ENCODE peak calls at places on chromosomes 6 and 20, in four cellular contexts. I is GM12878, F is SK-N-SH, G is HCT116. L is an unnamed sample.

GRCh38 chr20:59402697-59403096 is 102.3 kb downstream of the EDN3 start:
- DNase-seq in I (no peak), F (peak), G (no peak), L (no peak)

GRCh38 chr20:2449386-2449785 is 21.2 kb downstream of the SNRPB start:
- DNase-seq in I (no peak), F (no peak), G (no peak), L (no peak)

GRCh38 chr6:89494131-89494793 is 61.3 kb downstream of the ANKRD6 start:
- DNase-seq in I (no peak), F (no peak), G (no peak), L (no peak)

GRCh38 chr6:46014511-46015118 is 1.0 kb downstream of the CLIC5 start:
- DNase-seq in I (no peak), F (no peak), G (no peak), L (no peak)

GRCh38 chr6:142079130-142079529 is 53.6 kb upstream of the GJE1 start:
- DNase-seq in I (no peak), F (no peak), G (no peak), L (no peak)

GRCh38 chr6:54156650-54157250 is 45.5 kb downstream of the MLIP start:
- DNase-seq in I (no peak), F (no peak), G (no peak), L (no peak)

GRCh38 chr20:16530201-16530681 is 43.0 kb downstream of the KIF16B start:
- DNase-seq in I (no peak), F (no peak), G (peak), L (no peak)

GRCh38 chr6:32840604-32841246 is 2.2 kb upstream of the TAP2 start:
- DNase-seq in I (no peak), F (no peak), G (no peak), L (no peak)

GRCh38 chr20:55057779-55058415 is 582.5 kb downstream of the DOK5 start:
- DNase-seq in I (no peak), F (no peak), G (no peak), L (peak)

GRCh38 chr6:170173416-170173990 is 117.4 kb downstream of the DLL1 start:
- DNase-seq in I (no peak), F (no peak), G (no peak), L (no peak)

GRCh38 chr20:48665785-48666184 is 162.0 kb downstream of the PREX1 start:
- DNase-seq in I (no peak), F (no peak), G (no peak), L (no peak)

GRCh38 chr6:42777126-42777822 is 4.6 kb upstream of the BICRAL start:
- DNase-seq in I (peak), F (no peak), G (no peak), L (no peak)

GRCh38 chr6:19697744-19698290 is 139.4 kb upstream of the ID4 start:
- DNase-seq in I (no peak), F (no peak), G (no peak), L (no peak)

GRCh38 chr6:63649269-63649668 is 13.7 kb downstream of the PHF3 start:
- DNase-seq in I (no peak), F (no peak), G (no peak), L (no peak)

GRCh38 chr20:50762435-50763201 is 31.2 kb downstream of the PARD6B start:
- DNase-seq in I (no peak), F (peak), G (no peak), L (no peak)

GRCh38 chr20:63173552-63174191 is 42.3 kb downstream of the YTHDF1 start:
- DNase-seq in I (no peak), F (no peak), G (no peak), L (no peak)

GRCh38 chr20:17648782-17649730 is 33.0 kb downstream of the RRBP1 start:
- DNase-seq in I (peak), F (peak), G (no peak), L (no peak)

GRCh38 chr6:67277312-67277711 is 1357.8 kb upstream of the ADGRB3 start:
- DNase-seq in I (no peak), F (no peak), G (no peak), L (no peak)

GRCh38 chr20:5557123-5557522 is 193.1 kb upstream of the SHLD1 start:
- DNase-seq in I (peak), F (peak), G (peak), L (peak)

GRCh38 chr6:112651239-112651638 is 304.1 kb downstream of the RFPL4B start:
- DNase-seq in I (no peak), F (no peak), G (no peak), L (no peak)
- TF ChIP-seq YY1 in I (no peak), F (no peak), G (no peak), L (no peak)

GRCh38 chr6:134245041-134245440 is 72.9 kb downstream of the SGK1 start:
- DNase-seq in I (no peak), F (no peak), G (no peak), L (no peak)

GRCh38 chr6:134249412-134249758 is 68.5 kb downstream of the SGK1 start:
- DNase-seq in I (no peak), F (no peak), G (no peak), L (no peak)

GRCh38 chr6:134247854-134248580 is 69.9 kb downstream of the SGK1 start:
- DNase-seq in I (no peak), F (no peak), G (no peak), L (no peak)

GRCh38 chr6:134247271-134247833 is 70.6 kb downstream of the SGK1 start:
- DNase-seq in I (peak), F (no peak), G (no peak), L (no peak)

DNA sequence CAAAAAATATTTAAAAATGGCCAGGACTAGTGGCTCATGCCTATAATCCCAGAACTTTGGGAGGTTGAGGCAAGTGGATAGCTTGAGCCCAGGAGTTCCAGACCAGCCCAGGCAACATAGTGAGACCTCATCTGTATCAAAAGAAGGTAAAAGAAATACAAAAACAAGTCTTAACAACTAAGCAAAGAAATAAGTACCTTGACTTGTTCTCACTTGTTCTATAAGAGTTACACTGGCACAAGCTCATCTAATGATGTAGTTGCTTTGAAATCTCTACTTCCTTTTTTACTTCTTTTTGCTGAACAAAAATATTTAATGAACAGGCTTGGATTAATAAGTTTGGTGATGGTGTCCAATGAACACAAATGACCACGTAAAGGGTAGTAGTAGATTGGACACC is 72.2 kb downstream of the SGK1 start:
- DNase-seq in I (no peak), F (no peak), G (no peak), L (no peak)
- H3K4me3 ChIP-seq in I (no peak), F (no peak), G (no peak), L (no peak)

GRCh38 chr6:147530132-147531060 is 21.9 kb downstream of the SAMD5 start:
- DNase-seq in I (peak), F (no peak), G (no peak), L (no peak)
- TF ChIP-seq YY1 in I (no peak), F (no peak), G (no peak), L (no peak)

DNA sequence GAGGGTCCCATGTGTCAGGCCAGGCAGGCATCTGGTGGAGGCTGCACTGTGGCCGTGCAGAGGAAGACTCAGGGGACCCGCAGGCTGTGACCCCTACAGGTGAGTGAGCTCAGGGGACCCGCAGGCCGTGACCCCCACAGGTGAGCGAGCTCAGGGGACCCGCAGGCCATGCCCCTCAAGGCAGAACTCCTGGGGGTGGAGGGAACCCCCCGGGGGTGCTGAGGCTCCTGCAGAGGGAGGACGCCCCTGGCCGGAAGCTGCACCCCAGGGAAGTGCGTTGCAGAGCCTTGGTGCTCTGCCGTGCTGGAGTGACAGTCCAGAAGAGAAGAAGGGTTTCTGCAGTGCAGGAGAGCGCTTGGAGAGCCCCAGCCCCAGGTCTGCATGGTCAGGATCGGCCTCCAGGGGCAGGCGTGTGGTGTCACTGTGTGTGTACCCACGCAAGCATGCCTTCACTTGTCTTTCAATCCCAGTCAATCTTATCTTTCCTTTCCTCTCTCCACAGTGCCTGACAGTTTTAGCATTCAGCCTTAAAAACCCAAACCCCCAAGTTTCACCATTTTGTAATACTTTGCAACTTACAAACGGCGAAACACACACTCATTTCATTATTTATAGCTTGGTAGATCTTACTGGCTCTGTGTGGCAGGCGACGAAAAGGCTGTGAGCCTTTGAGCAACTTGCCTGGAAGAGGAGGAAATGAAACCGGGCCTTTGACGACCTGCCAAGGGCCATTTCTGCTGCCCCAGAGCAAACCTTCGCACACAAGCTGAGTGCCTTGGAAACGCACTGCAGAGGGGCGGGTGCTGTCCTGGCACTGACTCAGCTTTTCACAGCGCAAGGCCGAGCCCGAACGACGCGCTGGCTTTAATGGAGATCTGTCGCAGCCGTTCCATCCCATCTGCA is 101.4 kb upstream of the AGPAT4 start:
- DNase-seq in I (no peak), F (peak), G (no peak), L (no peak)
- H3K4me3 ChIP-seq in I (no peak), F (peak), G (no peak), L (no peak)

GRCh38 chr6:47353822-47354221 is 44.1 kb upstream of the TNFRSF21 start:
- DNase-seq in I (no peak), F (no peak), G (no peak), L (no peak)
- TF ChIP-seq YY1 in I (no peak), F (no peak), G (no peak), L (no peak)

GRCh38 chr6:41373367-41373918 is 38.0 kb downstream of the NCR2 start:
- DNase-seq in I (no peak), F (peak), G (no peak), L (no peak)
- H3K4me3 ChIP-seq in I (no peak), F (no peak), G (no peak), L (peak)

GRCh38 chr6:108870357-108870756 is 22.1 kb downstream of the ARMC2 start:
- DNase-seq in I (no peak), F (no peak), G (no peak), L (no peak)

GRCh38 chr6:108873971-108874370 is 25.7 kb downstream of the ARMC2 start:
- DNase-seq in I (no peak), F (no peak), G (no peak), L (no peak)

GRCh38 chr6:108874470-108875160 is 26.4 kb downstream of the ARMC2 start:
- DNase-seq in I (peak), F (no peak), G (no peak), L (no peak)

GRCh38 chr6:108873251-108873650 is 25.0 kb downstream of the ARMC2 start:
- DNase-seq in I (no peak), F (no peak), G (no peak), L (no peak)

DNA sequence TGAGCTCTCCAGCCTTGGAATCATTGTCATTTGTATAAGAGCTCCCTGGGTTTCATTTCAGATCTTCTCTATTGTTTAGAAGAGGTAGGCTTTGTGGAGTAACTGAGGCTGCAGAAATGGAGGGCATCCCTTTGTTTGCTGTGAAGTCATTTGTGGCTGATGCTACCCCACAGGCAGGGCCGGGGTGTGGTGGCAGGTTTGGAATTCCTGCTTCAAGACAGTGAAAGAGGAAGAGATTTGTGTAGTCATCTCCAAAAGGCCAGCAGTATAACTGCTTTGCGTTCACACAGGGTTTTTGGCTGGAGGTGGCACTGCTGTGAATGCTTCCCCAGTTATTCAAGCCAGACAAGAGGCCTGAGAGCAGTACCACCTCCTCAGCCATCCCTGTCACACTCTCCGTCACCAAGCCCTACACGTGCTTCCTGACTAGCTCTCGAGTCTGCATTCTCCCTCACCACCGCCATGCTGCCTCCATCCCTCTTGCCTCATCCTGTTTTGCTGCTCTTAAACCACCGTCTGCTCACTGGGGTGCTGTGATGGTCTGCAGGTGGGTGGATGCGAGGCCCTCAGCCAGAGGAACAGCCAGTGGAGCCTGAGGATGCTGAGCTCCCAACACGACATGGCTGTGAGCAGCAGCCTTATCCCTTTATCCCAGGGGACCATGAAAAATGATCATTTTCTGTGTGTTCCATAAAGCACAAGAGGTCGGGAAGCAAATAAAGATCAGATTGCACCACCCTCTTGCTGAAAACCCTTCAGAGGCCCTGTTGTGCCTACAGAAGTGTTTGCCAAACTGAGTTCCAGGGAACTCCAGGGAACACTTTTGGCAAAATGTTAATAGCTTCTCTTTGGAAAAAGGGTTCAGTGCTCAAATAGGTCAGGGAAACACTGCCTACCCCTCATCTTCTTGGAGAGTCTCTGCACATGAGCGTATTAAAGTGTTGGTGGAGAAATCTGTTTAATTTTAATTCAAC is 24.1 kb downstream of the ARMC2 start:
- DNase-seq in I (no peak), F (no peak), G (no peak), L (no peak)
- TF ChIP-seq YY1 in I (no peak), F (no peak), G (no peak), L (no peak)

GRCh38 chr6:134172020-134172766 is 119.8 kb upstream of the SLC2A12 start:
- DNase-seq in I (no peak), F (no peak), G (no peak), L (no peak)
- H3K4me3 ChIP-seq in I (no peak), F (peak), G (no peak), L (no peak)

GRCh38 chr20:61176874-61177273 is 75.2 kb upstream of the CDH4 start:
- DNase-seq in I (no peak), F (no peak), G (no peak), L (no peak)
- TF ChIP-seq YY1 in I (no peak), F (no peak), G (no peak), L (no peak)

DNA sequence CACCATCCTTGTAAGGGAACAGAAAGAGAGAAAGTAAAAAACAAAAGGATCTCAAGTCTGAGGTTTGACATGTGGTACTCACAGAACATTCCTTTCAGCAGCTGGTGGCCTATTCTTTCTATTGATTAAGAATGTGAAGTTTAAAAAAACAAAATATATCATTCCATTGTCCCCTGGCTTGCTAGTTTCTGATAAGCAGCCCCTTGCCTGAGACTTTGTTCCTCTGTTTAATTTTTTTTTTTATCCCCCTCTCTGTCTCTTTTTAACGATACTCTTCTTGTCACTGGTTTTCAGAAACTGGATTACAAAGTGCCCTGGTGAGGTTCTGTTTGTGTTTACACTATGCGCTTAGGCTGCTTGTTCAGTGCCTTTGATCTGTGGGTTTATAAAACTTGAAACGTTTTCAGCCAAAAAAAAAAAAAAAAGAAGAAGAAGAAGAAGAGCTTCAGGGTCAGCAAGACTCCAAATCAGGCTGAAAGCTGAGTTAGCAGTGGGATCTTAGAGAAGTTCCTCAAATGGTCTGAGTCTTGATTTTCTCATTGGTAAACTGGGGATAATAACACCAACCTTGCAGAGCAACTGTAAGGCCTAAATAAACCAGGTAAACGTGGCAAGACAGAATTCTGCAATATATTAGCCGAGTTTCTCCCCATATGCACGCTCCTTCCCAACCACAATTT is 45.1 kb upstream of the SLC22A23 start:
- DNase-seq in I (no peak), F (no peak), G (no peak), L (no peak)
- H3K4me3 ChIP-seq in I (no peak), F (no peak), G (no peak), L (no peak)

L was measured in NT2/D1.